ENCODE peak calls at places on chromosomes 13 and 19, in six cellular contexts. V is NCI-H774, E is posterior vena cava, P is HS-5, U is heart right ventricle, K is mucosa of gallbladder. O is an unnamed sample.

GRCh38 chr13:29713841-29714240 is 118.4 kb upstream of the SLC7A1 start:
- DNase-seq in V (no peak), E (no peak), P (no peak), U (no peak), K (no peak), O (no peak)

GRCh38 chr19:53789708-53790678 is 34.1 kb downstream of the NLRP12 start:
- DNase-seq in V (no peak), E (no peak), P (no peak), U (no peak), K (no peak), O (no peak)

GRCh38 chr19:22882797-22883196 is 50.7 kb downstream of the ZNF723 start:
- DNase-seq in V (no peak), E (no peak), P (no peak), U (no peak), K (no peak), O (no peak)

GRCh38 chr13:50893211-50893852 is 16.3 kb upstream of the RNASEH2B start:
- DNase-seq in V (no peak), E (no peak), P (no peak), U (no peak), K (no peak), O (no peak)

GRCh38 chr19:2648528-2648937 is 54.0 kb downstream of the GNG7 start:
- DNase-seq in V (peak; percentile 67), E (peak; percentile 92), P (no peak), U (peak; percentile 72), K (peak; percentile 76), O (peak; percentile 55)

GRCh38 chr19:18233224-18233825 is 7.1 kb upstream of the PDE4C start:
- DNase-seq in V (no peak), E (no peak), P (no peak), U (peak; percentile 50), K (peak; percentile 50), O (no peak)

GRCh38 chr13:33174980-33175379 is 110.6 kb downstream of the STARD13 start:
- DNase-seq in V (no peak), E (no peak), P (no peak), U (no peak), K (no peak), O (no peak)

GRCh38 chr19:31066385-31066784 is 282.9 kb downstream of the TSHZ3 start:
- DNase-seq in V (no peak), E (no peak), P (peak; percentile 72), U (no peak), K (no peak), O (peak; percentile 24)

GRCh38 chr13:71603255-71603654 is 263.7 kb downstream of the DACH1 start:
- DNase-seq in V (no peak), E (no peak), P (no peak), U (no peak), K (no peak), O (no peak)

GRCh38 chr13:39402221-39402620 is 200.8 kb downstream of the LHFPL6 start:
- DNase-seq in V (no peak), E (no peak), P (no peak), U (no peak), K (no peak), O (no peak)

GRCh38 chr19:28394705-28395104 is 818.2 kb downstream of the UQCRFS1 start:
- DNase-seq in V (no peak), E (no peak), P (no peak), U (no peak), K (no peak), O (no peak)

GRCh38 chr13:35994131-35994966 is 136.8 kb downstream of the DCLK1 start:
- DNase-seq in V (no peak), E (no peak), P (peak; percentile 53), U (peak; percentile 33), K (no peak), O (no peak)

GRCh38 chr19:35266904-35267817 is 1.6 kb upstream of the USF2 start:
- DNase-seq in V (no peak), E (peak; percentile 89), P (no peak), U (peak; percentile 68), K (peak; percentile 28), O (no peak)

GRCh38 chr13:52405767-52406494 is at the start of gene THSD1:
- DNase-seq in V (no peak), E (peak; percentile 89), P (no peak), U (peak; percentile 86), K (peak; percentile 11), O (no peak)

GRCh38 chr19:9597027-9597426 is 12.7 kb upstream of the ZNF121 start:
- DNase-seq in V (no peak), E (no peak), P (peak; percentile 93), U (no peak), K (no peak), O (no peak)

GRCh38 chr19:58558066-58558622 is at the start of gene UBE2M:
- DNase-seq in V (no peak), E (peak; percentile 91), P (no peak), U (peak; percentile 63), K (peak; percentile 39), O (no peak)

GRCh38 chr13:22846551-22846950 is 334.2 kb upstream of the SGCG start:
- DNase-seq in V (no peak), E (no peak), P (no peak), U (no peak), K (no peak), O (no peak)

GRCh38 chr13:112828756-112829155 is 138.9 kb downstream of the ATP11A start:
- DNase-seq in V (no peak), E (peak; percentile 43), P (no peak), U (no peak), K (no peak), O (no peak)

GRCh38 chr19:47002853-47003610 is 16.6 kb upstream of the NPAS1 start:
- DNase-seq in V (no peak), E (no peak), P (no peak), U (no peak), K (no peak), O (no peak)

GRCh38 chr19:30046522-30046921 is 104.5 kb downstream of the URI1 start:
- DNase-seq in V (no peak), E (no peak), P (no peak), U (no peak), K (no peak), O (no peak)

GRCh38 chr19:15612342-15612741 is 2.7 kb upstream of the CYP4F8 start:
- DNase-seq in V (no peak), E (no peak), P (no peak), U (no peak), K (no peak), O (no peak)

GRCh38 chr19:39372047-39372802 is 18.7 kb downstream of the PAF1 start:
- DNase-seq in V (no peak), E (peak; percentile 95), P (peak; percentile 68), U (peak; percentile 70), K (peak; percentile 78), O (no peak)

GRCh38 chr19:1122972-1123363 is 19.2 kb downstream of the GPX4 start:
- DNase-seq in V (peak; percentile 12), E (peak; percentile 94), P (no peak), U (peak; percentile 63), K (no peak), O (no peak)

GRCh38 chr13:96238861-96239260 is 149.0 kb downstream of the HS6ST3 start:
- DNase-seq in V (no peak), E (no peak), P (no peak), U (no peak), K (no peak), O (no peak)

GRCh38 chr19:15123900-15124299 is 16.7 kb downstream of the SYDE1 start:
- DNase-seq in V (no peak), E (peak; percentile 72), P (no peak), U (peak; percentile 83), K (peak; percentile 60), O (no peak)

GRCh38 chr13:79456051-79456450 is 24.9 kb upstream of the NDFIP2 start:
- DNase-seq in V (no peak), E (no peak), P (no peak), U (no peak), K (no peak), O (no peak)

GRCh38 chr13:90867336-90867683 is 480.2 kb upstream of the MIR17HG start:
- DNase-seq in V (peak; percentile 1), E (peak; percentile 90), P (peak; percentile 20), U (peak; percentile 34), K (peak; percentile 82), O (no peak)

GRCh38 chr13:85261757-85262346 is 537.4 kb downstream of the SLITRK6 start:
- DNase-seq in V (no peak), E (no peak), P (no peak), U (no peak), K (no peak), O (no peak)

GRCh38 chr19:10114651-10115391 is 3.3 kb downstream of the P2RY11 start:
- DNase-seq in V (no peak), E (peak; percentile 68), P (no peak), U (no peak), K (no peak), O (no peak)

GRCh38 chr19:38653028-38653571 is 5.7 kb downstream of the ACTN4 start:
- DNase-seq in V (no peak), E (no peak), P (no peak), U (no peak), K (peak; percentile 81), O (no peak)

GRCh38 chr13:100128373-100128772 is 39.5 kb downstream of the PCCA start:
- DNase-seq in V (no peak), E (no peak), P (no peak), U (no peak), K (no peak), O (no peak)

GRCh38 chr13:72839831-72840426 is 58.0 kb downstream of the PIBF1 start:
- DNase-seq in V (peak; percentile 10), E (no peak), P (no peak), U (no peak), K (peak; percentile 58), O (no peak)

GRCh38 chr19:41174297-41174928 is 18.6 kb upstream of the CYP2S1 start:
- DNase-seq in V (no peak), E (no peak), P (no peak), U (no peak), K (no peak), O (no peak)

GRCh38 chr13:106533101-106533939 is 2.1 kb downstream of the EFNB2 start:
- DNase-seq in V (peak; percentile 84), E (peak; percentile 93), P (peak; percentile 24), U (peak; percentile 86), K (peak; percentile 85), O (peak; percentile 45)

GRCh38 chr13:32650705-32651311 is 64.6 kb downstream of the PDS5B start:
- DNase-seq in V (no peak), E (no peak), P (no peak), U (no peak), K (peak; percentile 49), O (peak; percentile 12)

GRCh38 chr19:55069137-55069858 is 6.3 kb upstream of the RDH13 start:
- DNase-seq in V (no peak), E (no peak), P (no peak), U (no peak), K (peak; percentile 68), O (no peak)

GRCh38 chr13:67148219-67148583 is 81.9 kb downstream of the PCDH9 start:
- DNase-seq in V (no peak), E (no peak), P (peak; percentile 5), U (no peak), K (no peak), O (no peak)

GRCh38 chr19:40157059-40157458 is 34.2 kb upstream of the MAP3K10 start:
- DNase-seq in V (no peak), E (no peak), P (no peak), U (no peak), K (no peak), O (no peak)

GRCh38 chr19:33438987-33439781 is 65.7 kb downstream of the CEBPG start:
- DNase-seq in V (no peak), E (peak; percentile 69), P (no peak), U (no peak), K (no peak), O (no peak)